ENCODE peak calls at places on chromosomes 2 and 18, in eight cellular contexts. One of them, this sample, is unnamed.
A peak's percentile ranks its signal among the peaks of the same experiment; 100 is the strongest.

GRCh38 chr2:98508690-98509054 is 64.0 kb downstream of the INPP4A start:
- DNase-seq in foreskin fibroblast: no peak
- DNase-seq in A549: no peak
- DNase-seq in ovary: no peak
- DNase-seq in GM06990: no peak
- DNase-seq in GM12865: no peak
- DNase-seq in GM23248: no peak
- DNase-seq in CD8-positive, alpha-beta memory T cell: peak; percentile 14
- DNase-seq in this sample: no peak

GRCh38 chr2:50049237-50049636 is 894.9 kb upstream of the FSHR start:
- DNase-seq in foreskin fibroblast: no peak
- DNase-seq in A549: no peak
- DNase-seq in ovary: no peak
- DNase-seq in GM06990: no peak
- DNase-seq in GM12865: no peak
- DNase-seq in GM23248: no peak
- DNase-seq in CD8-positive, alpha-beta memory T cell: no peak
- DNase-seq in this sample: no peak

GRCh38 chr2:156704612-156705011 is 268.4 kb downstream of the GPD2 start:
- DNase-seq in foreskin fibroblast: no peak
- DNase-seq in A549: no peak
- DNase-seq in ovary: no peak
- DNase-seq in GM06990: no peak
- DNase-seq in GM12865: no peak
- DNase-seq in GM23248: no peak
- DNase-seq in CD8-positive, alpha-beta memory T cell: no peak
- DNase-seq in this sample: no peak

GRCh38 chr2:178579006-178579405 is 98.7 kb downstream of the PLEKHA3 start:
- DNase-seq in foreskin fibroblast: no peak
- DNase-seq in A549: no peak
- DNase-seq in ovary: no peak
- DNase-seq in GM06990: no peak
- DNase-seq in GM12865: no peak
- DNase-seq in GM23248: peak; percentile 30
- DNase-seq in CD8-positive, alpha-beta memory T cell: no peak
- DNase-seq in this sample: no peak

GRCh38 chr18:48422947-48423378 is 13.8 kb upstream of the ZBTB7C start:
- DNase-seq in foreskin fibroblast: no peak
- DNase-seq in A549: no peak
- DNase-seq in ovary: no peak
- DNase-seq in GM06990: no peak
- DNase-seq in GM12865: no peak
- DNase-seq in GM23248: no peak
- DNase-seq in CD8-positive, alpha-beta memory T cell: no peak
- DNase-seq in this sample: no peak

GRCh38 chr2:102155703-102156515 is 13.4 kb downstream of the IL1R1 start:
- DNase-seq in foreskin fibroblast: peak; percentile 65
- DNase-seq in A549: no peak
- DNase-seq in ovary: no peak
- DNase-seq in GM06990: no peak
- DNase-seq in GM12865: no peak
- DNase-seq in GM23248: peak; percentile 68
- DNase-seq in CD8-positive, alpha-beta memory T cell: no peak
- DNase-seq in this sample: no peak

GRCh38 chr2:207558106-207558505 is 28.3 kb downstream of the CREB1 start:
- DNase-seq in foreskin fibroblast: peak; percentile 50
- DNase-seq in A549: no peak
- DNase-seq in ovary: no peak
- DNase-seq in GM06990: no peak
- DNase-seq in GM12865: no peak
- DNase-seq in GM23248: peak; percentile 75
- DNase-seq in CD8-positive, alpha-beta memory T cell: no peak
- DNase-seq in this sample: no peak

GRCh38 chr2:72497761-72498160 is 328.1 kb downstream of the EXOC6B start:
- DNase-seq in foreskin fibroblast: peak; percentile 4
- DNase-seq in A549: no peak
- DNase-seq in ovary: no peak
- DNase-seq in GM06990: no peak
- DNase-seq in GM12865: no peak
- DNase-seq in GM23248: peak; percentile 26
- DNase-seq in CD8-positive, alpha-beta memory T cell: no peak
- DNase-seq in this sample: no peak

GRCh38 chr2:111057721-111058120 is 63.0 kb upstream of the BCL2L11 start:
- DNase-seq in foreskin fibroblast: no peak
- DNase-seq in A549: no peak
- DNase-seq in ovary: no peak
- DNase-seq in GM06990: no peak
- DNase-seq in GM12865: peak; percentile 34
- DNase-seq in GM23248: no peak
- DNase-seq in CD8-positive, alpha-beta memory T cell: no peak
- DNase-seq in this sample: no peak

GRCh38 chr2:229920011-229920781 is 1.6 kb downstream of the TRIP12 start:
- DNase-seq in foreskin fibroblast: no peak
- DNase-seq in A549: no peak
- DNase-seq in ovary: peak; percentile 33
- DNase-seq in GM06990: peak; percentile 22
- DNase-seq in GM12865: peak; percentile 32
- DNase-seq in GM23248: peak; percentile 55
- DNase-seq in CD8-positive, alpha-beta memory T cell: peak; percentile 22
- DNase-seq in this sample: no peak

GRCh38 chr2:169260246-169260645 is 102.1 kb downstream of the LRP2 start:
- DNase-seq in foreskin fibroblast: no peak
- DNase-seq in A549: peak; percentile 18
- DNase-seq in ovary: no peak
- DNase-seq in GM06990: no peak
- DNase-seq in GM12865: peak; percentile 6
- DNase-seq in GM23248: no peak
- DNase-seq in CD8-positive, alpha-beta memory T cell: no peak
- DNase-seq in this sample: no peak

GRCh38 chr2:54456526-54457325 is 599 bp downstream of the SPTBN1 start:
- DNase-seq in foreskin fibroblast: peak; percentile 26
- DNase-seq in A549: peak; percentile 42
- DNase-seq in ovary: peak; percentile 68
- DNase-seq in GM06990: peak; percentile 60
- DNase-seq in GM12865: no peak
- DNase-seq in GM23248: peak; percentile 71
- DNase-seq in CD8-positive, alpha-beta memory T cell: no peak
- DNase-seq in this sample: no peak

GRCh38 chr2:167212054-167212648 is 323.9 kb downstream of the XIRP2 start:
- DNase-seq in foreskin fibroblast: peak; percentile 33
- DNase-seq in A549: peak; percentile 36
- DNase-seq in ovary: no peak
- DNase-seq in GM06990: no peak
- DNase-seq in GM12865: peak; percentile 42
- DNase-seq in GM23248: peak; percentile 68
- DNase-seq in CD8-positive, alpha-beta memory T cell: no peak
- DNase-seq in this sample: no peak

GRCh38 chr18:78975282-78975681 is 4.3 kb upstream of the SALL3 start:
- DNase-seq in foreskin fibroblast: no peak
- DNase-seq in A549: no peak
- DNase-seq in ovary: no peak
- DNase-seq in GM06990: no peak
- DNase-seq in GM12865: no peak
- DNase-seq in GM23248: no peak
- DNase-seq in CD8-positive, alpha-beta memory T cell: no peak
- DNase-seq in this sample: no peak

GRCh38 chr2:175055993-175056392 is 50.8 kb upstream of the CHN1 start:
- DNase-seq in foreskin fibroblast: no peak
- DNase-seq in A549: no peak
- DNase-seq in ovary: no peak
- DNase-seq in GM06990: no peak
- DNase-seq in GM12865: no peak
- DNase-seq in GM23248: no peak
- DNase-seq in CD8-positive, alpha-beta memory T cell: no peak
- DNase-seq in this sample: no peak

GRCh38 chr18:59631583-59632181 is 65.5 kb downstream of the CCBE1 start:
- DNase-seq in foreskin fibroblast: peak; percentile 41
- DNase-seq in A549: peak; percentile 20
- DNase-seq in ovary: no peak
- DNase-seq in GM06990: no peak
- DNase-seq in GM12865: peak; percentile 37
- DNase-seq in GM23248: peak; percentile 52
- DNase-seq in CD8-positive, alpha-beta memory T cell: no peak
- DNase-seq in this sample: no peak

GRCh38 chr2:230503798-230504197 is 87.8 kb downstream of the SP100 start:
- DNase-seq in foreskin fibroblast: no peak
- DNase-seq in A549: no peak
- DNase-seq in ovary: no peak
- DNase-seq in GM06990: no peak
- DNase-seq in GM12865: no peak
- DNase-seq in GM23248: no peak
- DNase-seq in CD8-positive, alpha-beta memory T cell: no peak
- DNase-seq in this sample: no peak

GRCh38 chr18:63158676-63159291 is 160.8 kb downstream of the BCL2 start:
- DNase-seq in foreskin fibroblast: no peak
- DNase-seq in A549: no peak
- DNase-seq in ovary: no peak
- DNase-seq in GM06990: peak; percentile 75
- DNase-seq in GM12865: peak; percentile 92
- DNase-seq in GM23248: no peak
- DNase-seq in CD8-positive, alpha-beta memory T cell: no peak
- DNase-seq in this sample: no peak
- H3K4me3 ChIP-seq in foreskin fibroblast: no peak overlapping the region
- H3K4me3 ChIP-seq in A549: no peak overlapping the region
- H3K4me3 ChIP-seq in ovary: no peak overlapping the region
- H3K4me3 ChIP-seq in GM06990: peak overlapping the region; percentile 54
- H3K4me3 ChIP-seq in GM12865: peak overlapping the region; percentile 76
- H3K4me3 ChIP-seq in GM23248: no peak overlapping the region
- H3K4me3 ChIP-seq in CD8-positive, alpha-beta memory T cell: peak overlapping the region; percentile 28
- H3K4me3 ChIP-seq in this sample: no peak overlapping the region

GRCh38 chr2:38613126-38613848 is 10.6 kb upstream of the HNRNPLL start:
- DNase-seq in foreskin fibroblast: peak; percentile 34
- DNase-seq in A549: no peak
- DNase-seq in ovary: no peak
- DNase-seq in GM06990: no peak
- DNase-seq in GM12865: no peak
- DNase-seq in GM23248: peak; percentile 39
- DNase-seq in CD8-positive, alpha-beta memory T cell: no peak
- DNase-seq in this sample: no peak
- H3K4me3 ChIP-seq in foreskin fibroblast: no peak overlapping the region
- H3K4me3 ChIP-seq in A549: no peak overlapping the region
- H3K4me3 ChIP-seq in ovary: no peak overlapping the region
- H3K4me3 ChIP-seq in GM06990: no peak overlapping the region
- H3K4me3 ChIP-seq in GM12865: no peak overlapping the region
- H3K4me3 ChIP-seq in GM23248: no peak overlapping the region
- H3K4me3 ChIP-seq in CD8-positive, alpha-beta memory T cell: no peak overlapping the region
- H3K4me3 ChIP-seq in this sample: no peak overlapping the region

GRCh38 chr2:20346565-20347127 is 4.0 kb downstream of the PUM2 start:
- DNase-seq in foreskin fibroblast: no peak
- DNase-seq in A549: no peak
- DNase-seq in ovary: no peak
- DNase-seq in GM06990: no peak
- DNase-seq in GM12865: no peak
- DNase-seq in GM23248: peak; percentile 13
- DNase-seq in CD8-positive, alpha-beta memory T cell: no peak
- DNase-seq in this sample: no peak

GRCh38 chr2:20350105-20350712 is 435 bp downstream of the PUM2 start:
- DNase-seq in foreskin fibroblast: no peak
- DNase-seq in A549: no peak
- DNase-seq in ovary: peak; percentile 78
- DNase-seq in GM06990: peak; percentile 81
- DNase-seq in GM12865: peak; percentile 69
- DNase-seq in GM23248: no peak
- DNase-seq in CD8-positive, alpha-beta memory T cell: peak; percentile 36
- DNase-seq in this sample: peak; percentile 90

GRCh38 chr2:20350753-20351554 is at the start of gene PUM2:
- DNase-seq in foreskin fibroblast: peak; percentile 97
- DNase-seq in A549: peak; percentile 98
- DNase-seq in ovary: peak; percentile 96
- DNase-seq in GM06990: peak; percentile 100
- DNase-seq in GM12865: peak; percentile 99
- DNase-seq in GM23248: peak; percentile 96
- DNase-seq in CD8-positive, alpha-beta memory T cell: peak; percentile 91
- DNase-seq in this sample: peak; percentile 98

GRCh38 chr2:20349457-20350034 is 1.1 kb downstream of the PUM2 start:
- DNase-seq in foreskin fibroblast: no peak
- DNase-seq in A549: peak; percentile 31
- DNase-seq in ovary: no peak
- DNase-seq in GM06990: no peak
- DNase-seq in GM12865: no peak
- DNase-seq in GM23248: peak; percentile 46
- DNase-seq in CD8-positive, alpha-beta memory T cell: no peak
- DNase-seq in this sample: no peak

DNA sequence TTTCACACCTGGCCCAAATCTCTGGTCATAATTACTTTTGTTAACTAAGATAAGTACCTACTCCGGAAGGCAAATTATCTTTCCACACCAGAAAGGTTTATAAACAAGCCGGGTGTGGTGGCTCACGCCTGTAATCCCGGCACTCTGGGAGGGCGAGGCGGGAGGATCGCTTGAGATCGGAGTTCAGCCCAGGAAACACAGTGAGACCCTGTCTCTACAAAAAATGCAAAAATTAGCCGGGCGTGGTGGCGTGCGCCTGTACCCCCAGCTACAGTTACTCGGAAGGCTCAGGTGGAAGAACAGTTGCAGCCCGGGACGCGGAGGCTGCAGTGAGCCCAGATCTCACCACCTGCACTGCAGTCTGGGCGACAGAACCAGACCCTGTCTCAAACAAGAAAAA is 2.1 kb downstream of the PUM2 start:
- DNase-seq in foreskin fibroblast: no peak
- DNase-seq in A549: no peak
- DNase-seq in ovary: no peak
- DNase-seq in GM06990: peak; percentile 26
- DNase-seq in GM12865: no peak
- DNase-seq in GM23248: no peak
- DNase-seq in CD8-positive, alpha-beta memory T cell: no peak
- DNase-seq in this sample: no peak
- H3K4me3 ChIP-seq in foreskin fibroblast: peak overlapping the region; percentile 81
- H3K4me3 ChIP-seq in A549: peak overlapping the region; percentile 84
- H3K4me3 ChIP-seq in ovary: no peak overlapping the region
- H3K4me3 ChIP-seq in GM06990: peak overlapping the region; percentile 93
- H3K4me3 ChIP-seq in GM12865: peak overlapping the region; percentile 88
- H3K4me3 ChIP-seq in GM23248: peak overlapping the region; percentile 88
- H3K4me3 ChIP-seq in CD8-positive, alpha-beta memory T cell: peak overlapping the region; percentile 82
- H3K4me3 ChIP-seq in this sample: no peak overlapping the region

DNA sequence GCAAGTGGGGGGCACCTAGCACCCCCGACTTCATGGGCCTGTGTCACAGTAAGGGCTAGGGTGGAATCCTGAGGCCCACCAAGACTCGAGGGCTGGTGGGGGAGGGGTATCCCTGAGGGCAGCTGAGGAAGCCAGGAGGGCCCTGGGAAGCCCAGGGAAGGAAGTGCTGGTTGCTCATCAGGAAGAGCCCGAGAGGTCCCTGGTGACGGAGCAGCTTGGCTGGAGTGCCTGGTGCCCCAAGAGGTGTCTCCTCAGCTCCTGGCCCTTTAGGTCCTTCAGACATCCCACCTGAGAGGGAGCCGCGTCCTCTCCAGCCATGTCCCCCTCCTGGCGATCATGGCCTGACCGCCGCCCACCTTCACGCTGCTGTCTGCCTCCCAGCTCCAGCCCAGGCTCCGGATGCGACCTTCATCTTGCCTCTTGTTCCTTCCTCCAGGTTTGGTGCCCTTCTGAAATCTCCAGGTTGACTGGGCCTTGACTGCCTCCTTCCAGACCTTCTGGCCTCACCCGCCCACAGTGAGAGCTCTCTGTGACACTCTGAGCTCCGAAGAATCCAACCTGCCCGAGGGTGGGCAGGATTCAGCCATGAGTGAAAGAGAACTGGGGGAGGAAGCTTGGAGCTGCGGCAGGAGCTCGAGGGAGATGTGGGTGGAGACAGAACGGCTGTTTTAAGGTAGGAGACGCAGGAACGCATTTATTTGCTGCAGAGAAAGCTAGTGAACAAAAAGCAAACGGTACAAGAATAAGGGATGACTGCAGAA is 42.7 kb upstream of the SEMA4C start:
- DNase-seq in foreskin fibroblast: no peak
- DNase-seq in A549: no peak
- DNase-seq in ovary: no peak
- DNase-seq in GM06990: no peak
- DNase-seq in GM12865: no peak
- DNase-seq in GM23248: no peak
- DNase-seq in CD8-positive, alpha-beta memory T cell: no peak
- DNase-seq in this sample: no peak
- H3K4me3 ChIP-seq in foreskin fibroblast: no peak overlapping the region
- H3K4me3 ChIP-seq in A549: no peak overlapping the region
- H3K4me3 ChIP-seq in ovary: no peak overlapping the region
- H3K4me3 ChIP-seq in GM06990: no peak overlapping the region
- H3K4me3 ChIP-seq in GM12865: no peak overlapping the region
- H3K4me3 ChIP-seq in GM23248: no peak overlapping the region
- H3K4me3 ChIP-seq in CD8-positive, alpha-beta memory T cell: peak overlapping the region; percentile 71
- H3K4me3 ChIP-seq in this sample: no peak overlapping the region